ENCODE peak calls at places on chromosomes 16 and 17, in four cellular contexts. Q, I, F and H are unnamed samples.

GRCh38 chr16:17370233-17371013 is 100.3 kb downstream of the XYLT1 start:
- DNase-seq in Q (peak; percentile 77), I (no peak), F (no peak), H (no peak)

GRCh38 chr16:9128346-9129342 is 37.2 kb downstream of the HAPSTR1 start:
- DNase-seq in Q (no peak), I (no peak), F (no peak), H (no peak)

GRCh38 chr17:18921485-18921884 is 30.5 kb upstream of the SLC5A10 start:
- DNase-seq in Q (no peak), I (no peak), F (no peak), H (no peak)

GRCh38 chr17:14019186-14019956 is 49.9 kb upstream of the COX10 start:
- DNase-seq in Q (no peak), I (no peak), F (no peak), H (peak; percentile 74)

GRCh38 chr17:83083368-83084201 is 4.2 kb downstream of the METRNL start:
- DNase-seq in Q (peak; percentile 98), I (no peak), F (peak; percentile 30), H (peak; percentile 86)

GRCh38 chr16:69555437-69555836 is 10.3 kb upstream of the NFAT5 start:
- DNase-seq in Q (no peak), I (no peak), F (no peak), H (no peak)

GRCh38 chr17:5011928-5012327 is 14.2 kb downstream of the KIF1C start:
- DNase-seq in Q (peak; percentile 45), I (no peak), F (no peak), H (peak; percentile 14)

GRCh38 chr17:32998893-32999240 is 7.2 kb downstream of the SPACA3 start:
- DNase-seq in Q (no peak), I (no peak), F (no peak), H (peak; percentile 52)

GRCh38 chr16:87329436-87330256 is 12.5 kb upstream of the C16orf95 start:
- DNase-seq in Q (no peak), I (peak; percentile 17), F (no peak), H (no peak)

GRCh38 chr17:73201215-73202069 is 8.6 kb downstream of the COG1 start:
- DNase-seq in Q (no peak), I (no peak), F (no peak), H (no peak)

GRCh38 chr16:74026373-74027281 is 270.0 kb upstream of the PSMD7 start:
- DNase-seq in Q (no peak), I (no peak), F (no peak), H (no peak)

GRCh38 chr17:54948380-54948779 is 20.1 kb downstream of the COX11 start:
- DNase-seq in Q (peak; percentile 96), I (no peak), F (no peak), H (peak; percentile 99)

GRCh38 chr17:15106540-15106939 is 158.6 kb downstream of the PMP22 start:
- DNase-seq in Q (no peak), I (no peak), F (no peak), H (peak; percentile 61)

GRCh38 chr16:74611721-74612120 is 4.8 kb upstream of the GLG1 start:
- DNase-seq in Q (peak; percentile 59), I (no peak), F (no peak), H (no peak)

GRCh38 chr17:16943541-16944333 is 28.2 kb downstream of the TNFRSF13B start:
- DNase-seq in Q (no peak), I (no peak), F (no peak), H (no peak)